ENCODE peak calls at places on chromosomes 7 and 10, in five cellular contexts. One of them, this sample, is unnamed.

GRCh38 chr7:157863176-157863575 is 526.4 kb downstream of the DNAJB6 start:
- DNase-seq in fibroblast of the aortic adventitia: no peak
- DNase-seq in Calu3: no peak
- DNase-seq in hepatocyte: no peak
- DNase-seq in heart right ventricle: no peak
- DNase-seq in this sample: no peak

GRCh38 chr10:126021833-126022500 is 125.6 kb downstream of the FANK1 start:
- DNase-seq in fibroblast of the aortic adventitia: no peak
- DNase-seq in heart right ventricle: no peak
- DNase-seq in Calu3: no peak
- DNase-seq in hepatocyte: no peak
- DNase-seq in this sample: no peak

GRCh38 chr10:103685880-103686669 is 169.3 kb downstream of the SH3PXD2A start:
- DNase-seq in fibroblast of the aortic adventitia: peak; percentile 74
- DNase-seq in Calu3: peak; percentile 78
- DNase-seq in heart right ventricle: peak; percentile 69
- DNase-seq in hepatocyte: peak; percentile 88
- DNase-seq in this sample: peak; percentile 83

GRCh38 chr7:75762350-75762917 is 9.6 kb downstream of the CCL26 start:
- DNase-seq in hepatocyte: peak; percentile 76
- DNase-seq in fibroblast of the aortic adventitia: peak; percentile 85
- DNase-seq in Calu3: peak; percentile 2
- DNase-seq in heart right ventricle: no peak
- DNase-seq in this sample: no peak

GRCh38 chr7:20030915-20031362 is 186.2 kb downstream of the MACC1 start:
- DNase-seq in Calu3: no peak
- DNase-seq in hepatocyte: no peak
- DNase-seq in heart right ventricle: no peak
- DNase-seq in fibroblast of the aortic adventitia: peak; percentile 51
- DNase-seq in this sample: no peak

GRCh38 chr10:33703897-33704825 is 369.7 kb upstream of the NRP1 start:
- DNase-seq in hepatocyte: no peak
- DNase-seq in heart right ventricle: peak; percentile 29
- DNase-seq in fibroblast of the aortic adventitia: peak; percentile 35
- DNase-seq in Calu3: no peak
- DNase-seq in this sample: no peak

GRCh38 chr10:84540022-84540616 is 211.7 kb downstream of the CCSER2 start:
- DNase-seq in heart right ventricle: no peak
- DNase-seq in hepatocyte: no peak
- DNase-seq in Calu3: peak; percentile 27
- DNase-seq in fibroblast of the aortic adventitia: peak; percentile 75
- DNase-seq in this sample: no peak

GRCh38 chr7:81155654-81156373 is 237.0 kb upstream of the SEMA3C start:
- DNase-seq in hepatocyte: peak; percentile 26
- DNase-seq in Calu3: no peak
- DNase-seq in heart right ventricle: no peak
- DNase-seq in fibroblast of the aortic adventitia: no peak
- DNase-seq in this sample: no peak

GRCh38 chr10:97887399-97887798 is 37.8 kb downstream of the GOLGA7B start:
- DNase-seq in fibroblast of the aortic adventitia: no peak
- DNase-seq in hepatocyte: no peak
- DNase-seq in heart right ventricle: no peak
- DNase-seq in Calu3: no peak
- DNase-seq in this sample: no peak

GRCh38 chr10:19921300-19922140 is 105.3 kb downstream of the PLXDC2 start:
- DNase-seq in heart right ventricle: no peak
- DNase-seq in fibroblast of the aortic adventitia: peak; percentile 85
- DNase-seq in Calu3: no peak
- DNase-seq in hepatocyte: no peak
- DNase-seq in this sample: no peak

DNA sequence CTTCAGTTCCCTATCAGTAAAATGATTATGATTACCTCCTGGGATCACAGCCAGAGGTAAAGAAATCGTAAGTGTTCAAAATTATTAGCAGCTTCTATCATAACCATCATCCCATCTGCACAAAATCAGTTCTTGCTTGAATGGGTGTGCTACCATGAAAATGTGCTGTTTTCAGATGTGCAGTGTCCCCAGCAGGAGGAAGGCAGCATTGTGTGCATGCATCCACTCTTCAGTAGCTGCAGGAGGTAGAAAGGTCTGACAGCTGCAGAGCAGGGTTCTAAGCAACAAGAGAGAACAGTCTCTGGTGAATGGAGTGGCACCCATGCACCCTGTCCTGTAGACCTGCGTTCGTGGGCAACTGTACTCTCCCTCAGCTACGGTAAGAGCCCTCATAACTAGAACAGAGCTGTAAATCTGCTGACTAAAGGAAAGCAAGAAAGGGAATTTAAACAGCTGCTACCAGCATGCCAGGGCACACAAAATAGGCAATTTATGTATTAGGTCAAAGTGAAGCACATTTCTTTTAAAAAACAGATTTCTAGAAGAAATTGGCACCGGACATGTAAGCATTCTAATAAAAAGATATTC is 21.2 kb downstream of the VSTM2A start:
- DNase-seq in hepatocyte: no peak
- DNase-seq in heart right ventricle: no peak
- DNase-seq in Calu3: no peak
- DNase-seq in fibroblast of the aortic adventitia: no peak
- DNase-seq in this sample: no peak
- TF ChIP-seq CTCF in hepatocyte: no peak
- TF ChIP-seq CTCF in heart right ventricle: no peak
- TF ChIP-seq CTCF in Calu3: no peak
- TF ChIP-seq CTCF in fibroblast of the aortic adventitia: no peak
- TF ChIP-seq CTCF in this sample: no peak

GRCh38 chr7:77798394-77799077 is at the start of the genes PHTF2 and TMEM60:
- DNase-seq in Calu3: peak; percentile 97
- DNase-seq in fibroblast of the aortic adventitia: peak; percentile 100
- DNase-seq in hepatocyte: peak; percentile 99
- DNase-seq in heart right ventricle: peak; percentile 98
- DNase-seq in this sample: peak; percentile 100
- TF ChIP-seq CTCF in Calu3: no peak
- TF ChIP-seq CTCF in fibroblast of the aortic adventitia: peak; percentile 68
- TF ChIP-seq CTCF in hepatocyte: peak; percentile 55
- TF ChIP-seq CTCF in heart right ventricle: peak; percentile 63
- TF ChIP-seq CTCF in this sample: peak; percentile 33

GRCh38 chr7:24659505-24659904 is 86.3 kb downstream of the PALS2 start:
- DNase-seq in fibroblast of the aortic adventitia: no peak
- DNase-seq in Calu3: no peak
- DNase-seq in hepatocyte: no peak
- DNase-seq in heart right ventricle: no peak
- DNase-seq in this sample: no peak
- TF ChIP-seq CTCF in fibroblast of the aortic adventitia: no peak
- TF ChIP-seq CTCF in Calu3: no peak
- TF ChIP-seq CTCF in hepatocyte: no peak
- TF ChIP-seq CTCF in heart right ventricle: no peak
- TF ChIP-seq CTCF in this sample: no peak

DNA sequence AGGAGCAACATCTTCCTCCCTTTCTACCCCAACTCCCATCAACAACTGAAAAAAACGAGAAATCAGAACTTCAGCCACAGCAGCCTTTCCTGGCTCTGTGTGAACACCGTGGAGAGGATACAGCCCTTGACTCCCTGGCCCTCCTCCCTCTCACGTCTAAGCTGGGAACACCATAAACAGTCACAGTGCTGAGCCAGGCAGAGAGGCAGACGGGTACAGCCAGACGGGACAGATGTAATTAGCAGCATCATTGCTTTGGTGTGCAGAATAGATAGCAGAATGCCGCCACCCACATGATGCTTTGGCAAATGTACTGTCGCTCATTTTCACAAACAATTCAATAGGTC is 63.5 kb downstream of the RGS10 start:
- DNase-seq in fibroblast of the aortic adventitia: no peak
- DNase-seq in Calu3: no peak
- DNase-seq in heart right ventricle: no peak
- DNase-seq in hepatocyte: no peak
- DNase-seq in this sample: no peak
- TF ChIP-seq CTCF in fibroblast of the aortic adventitia: no peak
- TF ChIP-seq CTCF in Calu3: no peak
- TF ChIP-seq CTCF in heart right ventricle: no peak
- TF ChIP-seq CTCF in hepatocyte: no peak
- TF ChIP-seq CTCF in this sample: no peak

DNA sequence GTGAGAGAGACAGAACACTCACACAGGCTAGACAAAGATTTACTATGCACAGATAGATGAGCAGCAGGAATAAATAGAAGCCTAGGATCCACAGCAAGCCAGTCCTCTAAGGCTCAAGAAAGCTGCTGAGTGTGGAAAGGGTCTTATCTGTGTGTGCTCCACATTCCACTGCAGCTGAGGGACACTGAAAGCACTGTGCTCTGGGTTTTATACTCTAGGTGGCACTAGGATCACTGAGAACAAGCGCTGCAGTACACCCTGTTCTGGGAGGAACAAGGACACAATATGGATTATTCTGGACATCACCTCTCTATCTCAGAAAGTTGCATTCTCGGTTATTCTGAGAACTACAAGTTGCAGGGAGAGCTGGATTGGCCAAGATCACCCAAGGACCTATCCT is 4.9 kb upstream of the KLHL7 start:
- DNase-seq in fibroblast of the aortic adventitia: no peak
- DNase-seq in hepatocyte: peak; percentile 15
- DNase-seq in Calu3: no peak
- DNase-seq in heart right ventricle: no peak
- DNase-seq in this sample: no peak
- TF ChIP-seq CTCF in fibroblast of the aortic adventitia: no peak
- TF ChIP-seq CTCF in hepatocyte: no peak
- TF ChIP-seq CTCF in Calu3: no peak
- TF ChIP-seq CTCF in heart right ventricle: peak; percentile 54
- TF ChIP-seq CTCF in this sample: no peak

GRCh38 chr10:122500194-122500593 is 38.8 kb downstream of the HTRA1 start:
- DNase-seq in heart right ventricle: no peak
- DNase-seq in fibroblast of the aortic adventitia: no peak
- DNase-seq in Calu3: no peak
- DNase-seq in hepatocyte: no peak
- DNase-seq in this sample: no peak
- TF ChIP-seq CTCF in heart right ventricle: no peak
- TF ChIP-seq CTCF in fibroblast of the aortic adventitia: no peak
- TF ChIP-seq CTCF in Calu3: no peak
- TF ChIP-seq CTCF in hepatocyte: no peak
- TF ChIP-seq CTCF in this sample: no peak

DNA sequence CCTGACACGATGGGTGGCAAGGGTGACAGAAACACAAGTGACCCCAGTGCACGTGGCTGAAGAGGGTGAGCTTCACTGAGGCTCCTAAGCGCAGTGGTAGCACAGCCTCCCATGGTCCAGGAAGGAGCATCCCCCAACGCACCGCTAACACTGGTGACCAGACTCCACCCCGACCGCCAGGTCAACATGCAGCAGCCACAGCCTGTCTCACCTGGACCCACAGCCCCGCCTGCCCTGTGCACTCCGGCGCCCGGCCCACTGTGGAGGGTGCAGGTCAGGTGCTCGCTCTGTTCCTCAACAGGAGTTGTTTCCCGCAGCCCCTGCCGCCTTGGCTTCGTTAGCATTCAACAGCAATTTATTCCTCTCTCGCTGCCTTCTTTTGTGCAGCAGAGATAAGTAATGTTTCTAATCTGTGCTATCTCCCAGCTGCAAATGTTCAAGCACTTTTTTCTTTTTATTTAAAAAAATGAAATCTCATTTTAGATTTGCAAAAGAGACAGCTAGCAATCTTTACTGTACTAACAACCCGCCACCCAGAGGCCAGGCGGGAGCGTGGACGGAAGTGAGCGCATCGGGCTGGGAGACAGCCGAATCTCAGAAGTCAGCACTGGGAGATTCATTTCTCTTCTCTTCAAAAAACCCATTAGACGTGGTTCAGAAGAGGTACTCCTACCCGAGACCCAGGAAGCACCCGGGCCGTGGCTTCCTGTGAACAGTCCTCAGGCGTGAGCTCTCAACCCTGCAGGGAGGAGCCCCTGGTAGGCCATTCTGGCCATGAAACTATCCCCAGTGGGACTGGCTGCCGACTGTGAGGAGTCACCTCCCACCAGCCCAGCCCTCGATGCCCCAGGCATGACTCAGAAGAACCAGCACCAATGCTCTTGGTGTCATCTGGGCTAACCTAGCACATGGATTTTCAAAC is 133.4 kb downstream of the MAD1L1 start:
- DNase-seq in Calu3: no peak
- DNase-seq in fibroblast of the aortic adventitia: peak; percentile 54
- DNase-seq in hepatocyte: no peak
- DNase-seq in heart right ventricle: no peak
- DNase-seq in this sample: no peak
- TF ChIP-seq CTCF in Calu3: no peak
- TF ChIP-seq CTCF in fibroblast of the aortic adventitia: no peak
- TF ChIP-seq CTCF in hepatocyte: no peak
- TF ChIP-seq CTCF in heart right ventricle: no peak
- TF ChIP-seq CTCF in this sample: no peak